ENCODE peak calls at places on chromosome 15, in four cellular contexts. I, H, L and J are unnamed samples.

GRCh38 chr15:40923551-40923950 is 5.6 kb upstream of the DLL4 start:
- DNase-seq in H (no peak), L (no peak), I (no peak), J (no peak)

GRCh38 chr15:40282870-40283614 is at the start of gene ANKRD63:
- DNase-seq in I (peak; percentile 32), L (no peak), H (no peak), J (no peak)

GRCh38 chr15:45457641-45458539 is 64.7 kb downstream of the SLC30A4 start:
- DNase-seq in H (peak; percentile 71), I (peak; percentile 89), L (peak; percentile 72), J (peak; percentile 79)

GRCh38 chr15:25437751-25438600 is 848 bp downstream of the UBE3A start:
- DNase-seq in L (no peak), I (peak; percentile 81), H (peak; percentile 42), J (peak; percentile 46)

GRCh38 chr15:73727330-73728018 is 25.7 kb downstream of the INSYN1 start:
- DNase-seq in I (peak; percentile 30), L (peak; percentile 9), H (peak; percentile 58), J (peak; percentile 76)

GRCh38 chr15:41465822-41466421 is 27.8 kb upstream of the ITPKA start:
- DNase-seq in H (peak; percentile 56), L (peak; percentile 46), I (peak; percentile 80), J (peak; percentile 75)

GRCh38 chr15:84822774-84823579 is 5.8 kb downstream of the ALPK3 start:
- DNase-seq in I (no peak), H (no peak), L (no peak), J (no peak)

GRCh38 chr15:40892449-40893012 is 1.7 kb upstream of the VPS18 start:
- DNase-seq in I (no peak), H (no peak), L (no peak), J (no peak)

GRCh38 chr15:40047413-40048154 is 8.6 kb upstream of the SRP14 start:
- DNase-seq in H (peak; percentile 18), I (peak; percentile 66), L (no peak), J (peak; percentile 84)

DNA sequence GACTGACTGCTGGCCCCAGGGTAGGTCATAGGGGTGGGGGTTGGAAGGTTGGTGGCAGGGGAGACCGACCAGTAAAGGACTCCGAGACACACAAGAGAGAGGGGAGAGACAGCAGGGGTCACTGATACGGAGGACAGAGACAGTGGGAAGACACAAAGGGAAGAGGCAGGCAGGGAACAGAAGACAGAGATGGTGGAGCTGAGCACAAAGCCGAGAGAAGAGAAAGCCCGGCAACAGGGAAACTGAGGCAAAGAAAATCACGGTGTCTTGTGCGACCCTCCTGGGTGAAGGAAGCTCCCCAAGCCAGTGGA is 502 bp downstream of the RASL12 start:
- DNase-seq in L (no peak), H (no peak), I (no peak), J (no peak)
- H3K4me3 ChIP-seq in L (no peak overlapping the region), H (no peak overlapping the region), I (peak overlapping the region; percentile 27), J (peak overlapping the region; percentile 16)

DNA sequence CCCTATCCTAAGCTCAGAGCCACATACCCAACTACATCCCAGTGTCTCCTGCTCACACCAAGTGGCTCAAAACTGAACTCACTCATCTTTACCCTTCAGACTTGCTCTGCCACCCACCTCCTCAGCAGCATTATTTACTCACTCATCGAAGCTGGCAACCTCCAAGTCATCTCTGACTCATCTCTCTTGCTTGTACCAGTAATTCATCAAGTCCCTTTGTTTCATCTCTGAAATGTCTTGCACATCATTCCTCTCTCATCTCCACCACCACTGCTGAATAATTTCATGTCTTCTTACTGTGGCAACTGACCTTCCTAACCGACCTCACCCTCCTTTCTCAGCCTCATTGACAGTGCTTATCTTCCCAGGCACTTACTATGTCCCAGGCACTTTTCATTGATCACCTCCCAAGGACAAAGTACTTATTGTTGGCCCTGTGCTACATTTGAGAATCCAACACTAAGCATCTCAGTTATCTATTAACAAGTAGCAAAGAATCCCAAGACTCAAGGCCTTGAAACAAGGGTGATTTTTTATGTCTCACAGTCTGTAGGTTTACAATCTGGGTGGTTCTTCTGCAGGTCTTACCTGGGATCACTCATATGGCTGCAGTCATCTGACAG is 82.0 kb downstream of the MRPL46 start:
- DNase-seq in H (peak; percentile 90), L (no peak), I (peak; percentile 43), J (peak; percentile 53)
- TF ChIP-seq CTCF in H (no peak), L (no peak), I (no peak), J (no peak)

GRCh38 chr15:94306700-94307650 is 75.6 kb downstream of the MCTP2 start:
- DNase-seq in L (peak; percentile 70), H (no peak), I (no peak), J (peak; percentile 65)
- H3K4me3 ChIP-seq in L (no peak overlapping the region), H (no peak overlapping the region), I (no peak overlapping the region), J (no peak overlapping the region)

DNA sequence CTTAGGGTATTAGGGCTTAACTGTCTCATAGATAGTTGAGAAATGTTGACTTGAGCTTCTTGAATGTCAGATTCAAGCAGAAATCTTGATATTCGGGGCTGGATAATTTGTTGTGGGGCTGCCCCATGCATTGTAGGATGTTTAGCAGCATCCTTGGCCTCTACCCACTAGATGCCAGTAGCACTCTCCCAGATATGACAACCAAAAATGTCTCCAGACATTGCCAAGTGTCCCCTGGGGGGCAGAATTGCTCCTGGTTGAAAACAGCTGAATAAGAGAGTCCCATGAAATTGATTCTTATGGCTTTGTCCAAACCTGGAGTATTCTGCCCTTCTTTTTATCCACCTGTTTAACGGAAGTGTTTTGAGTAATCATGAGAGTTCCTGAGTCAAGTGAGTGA is 15.9 kb upstream of the LCMT2 start:
- DNase-seq in L (no peak), H (no peak), I (peak; percentile 8), J (no peak)
- TF ChIP-seq CTCF in L (no peak), H (no peak), I (no peak), J (no peak)

GRCh38 chr15:31214864-31215489 is 111.7 kb upstream of the KLF13 start:
- DNase-seq in H (peak; percentile 35), I (peak; percentile 86), L (no peak), J (peak; percentile 75)

GRCh38 chr15:31217566-31218270 is 108.9 kb upstream of the KLF13 start:
- DNase-seq in I (no peak), L (no peak), H (no peak), J (no peak)

GRCh38 chr15:31217067-31217466 is 109.6 kb upstream of the KLF13 start:
- DNase-seq in I (no peak), L (no peak), H (no peak), J (no peak)

GRCh38 chr15:31215490-31216209 is 111.0 kb upstream of the KLF13 start:
- DNase-seq in I (peak; percentile 87), L (no peak), H (peak; percentile 85), J (peak; percentile 47)

DNA sequence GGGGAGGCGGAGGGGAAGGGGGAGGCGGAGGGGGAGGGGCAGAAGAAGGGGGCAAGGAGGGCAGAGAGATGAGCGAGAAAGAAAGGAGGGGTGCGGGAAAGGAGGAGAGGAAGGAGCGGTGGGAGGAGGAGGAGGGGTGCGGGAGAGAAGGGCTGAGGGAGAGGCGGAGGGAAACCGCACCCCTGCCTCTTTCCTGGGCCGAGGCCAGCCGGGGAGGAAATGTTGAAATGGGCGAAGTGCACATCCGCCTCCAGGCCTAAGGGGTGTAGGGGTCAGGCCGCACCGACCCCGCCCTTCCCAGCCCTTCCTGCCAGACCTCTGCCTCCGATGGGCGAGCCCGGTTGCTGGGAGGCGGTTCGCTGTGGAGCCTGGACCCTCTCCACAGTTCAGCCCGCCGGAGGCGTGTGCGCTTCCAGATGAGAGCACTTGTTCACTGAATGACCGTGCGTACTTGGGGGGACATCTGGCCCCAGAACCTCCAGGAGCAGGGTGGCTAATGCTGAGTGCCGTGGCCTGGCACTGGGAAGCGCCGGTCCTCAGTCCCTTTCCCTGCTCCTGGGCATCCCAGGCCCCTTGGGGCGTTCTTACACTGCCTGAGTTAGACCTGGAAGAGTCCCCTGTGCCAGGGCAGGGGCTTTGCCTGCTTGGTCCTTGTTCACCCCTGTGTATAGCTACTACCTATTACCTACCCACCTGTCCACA is 110.3 kb upstream of the KLF13 start:
- DNase-seq in L (no peak), H (peak; percentile 94), I (peak; percentile 91), J (peak; percentile 59)
- H3K4me3 ChIP-seq in L (peak overlapping the region; percentile 26), H (peak overlapping the region; percentile 69), I (peak overlapping the region; percentile 45), J (peak overlapping the region; percentile 24)

DNA sequence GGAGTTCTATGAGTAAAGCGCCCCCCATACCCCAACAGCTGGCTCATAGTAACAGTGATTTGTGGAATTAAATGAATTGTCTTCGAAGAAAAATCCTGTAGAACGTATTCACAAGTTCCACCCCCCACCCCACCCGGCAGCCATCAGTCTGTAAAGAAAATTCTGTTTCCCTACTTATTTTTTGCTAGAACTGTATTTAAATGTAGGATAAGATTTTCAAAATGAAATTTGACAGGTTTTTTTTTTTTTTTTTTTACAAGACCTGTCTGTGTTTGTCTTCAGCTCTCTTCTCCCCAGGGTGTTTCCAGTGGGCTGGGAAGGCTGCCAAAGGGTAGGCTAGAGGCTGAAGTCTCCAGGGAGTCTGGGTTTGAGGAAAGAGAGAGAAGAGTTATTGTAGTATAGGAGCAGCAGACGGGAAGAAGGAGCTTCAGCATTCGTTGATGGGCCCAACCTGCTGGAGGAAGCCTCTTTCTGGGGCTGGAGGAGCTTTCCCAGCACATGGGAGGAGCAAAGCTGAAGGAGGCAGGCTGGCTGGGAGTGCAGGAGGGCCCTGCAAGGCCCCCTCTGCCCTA is 130.6 kb upstream of the SEMA6D start:
- DNase-seq in L (no peak), I (no peak), H (no peak), J (peak; percentile 40)
- TF ChIP-seq CTCF in L (no peak), I (no peak), H (no peak), J (no peak)

GRCh38 chr15:60426870-60427528 is 29.2 kb upstream of the ANXA2 start:
- DNase-seq in L (peak; percentile 44), H (no peak), I (peak; percentile 81), J (peak; percentile 88)
- H3K4me3 ChIP-seq in L (no peak overlapping the region), H (no peak overlapping the region), I (no peak overlapping the region), J (no peak overlapping the region)

GRCh38 chr15:70427120-70427519 is 329.4 kb upstream of the TLE3 start:
- DNase-seq in I (no peak), H (peak; percentile 19), L (no peak), J (no peak)
- TF ChIP-seq CTCF in I (no peak), H (no peak), L (peak; percentile 19), J (no peak)

DNA sequence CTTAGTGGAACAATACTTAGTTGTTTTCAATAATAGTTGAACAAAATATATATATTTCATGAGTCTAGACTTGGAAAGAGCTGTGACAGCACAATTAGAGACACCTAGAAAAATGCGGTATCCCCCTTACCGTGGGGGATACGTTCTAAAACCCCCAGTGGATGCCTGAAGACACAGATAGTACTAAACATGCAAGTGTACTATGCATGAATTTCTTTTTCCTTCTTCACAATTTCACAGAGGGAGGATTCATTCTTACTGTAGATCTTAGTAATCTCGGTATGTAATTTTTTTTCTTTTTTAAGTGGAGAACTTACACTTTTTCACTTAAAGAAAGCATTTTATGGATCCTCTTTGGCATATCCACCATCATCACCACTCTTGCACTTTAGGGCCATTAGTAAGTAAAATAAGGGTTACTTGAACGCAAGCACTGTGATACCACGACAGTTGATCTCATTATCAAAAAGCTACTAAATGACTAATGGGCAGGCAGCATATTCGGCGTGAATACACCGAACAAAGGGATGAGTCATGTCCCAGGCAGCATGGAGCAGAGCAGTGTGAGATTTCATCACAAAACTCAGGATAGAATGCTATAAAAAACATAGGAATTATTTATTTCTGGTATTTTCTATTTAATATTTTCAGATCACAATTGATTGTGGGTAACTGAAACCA is 72.3 kb upstream of the ZNF280D start:
- DNase-seq in I (peak; percentile 88), L (peak; percentile 75), H (peak; percentile 71), J (peak; percentile 90)
- H3K4me3 ChIP-seq in I (no peak overlapping the region), L (peak overlapping the region; percentile 13), H (peak overlapping the region; percentile 20), J (peak overlapping the region; percentile 34)